ENCODE peak calls at places on chromosomes 4 and X, in seven cellular contexts. J, C, P, S, E, Y and A are unnamed samples.

GRCh38 chrX:67523932-67524331 is 19.9 kb upstream of the AR start:
- DNase-seq in E (no peak), S (no peak), J (no peak), Y (no peak), C (no peak), P (no peak), A (no peak)

GRCh38 chr4:147583876-147584275 is 33.3 kb upstream of the TMEM184C start:
- DNase-seq in E (no peak), P (no peak), S (no peak), C (no peak), Y (no peak), J (no peak), A (no peak)

GRCh38 chr4:188127157-188127874 is 11.9 kb upstream of the TRIML1 start:
- DNase-seq in E (no peak), S (no peak), C (no peak), P (peak), J (no peak), Y (peak), A (no peak)

GRCh38 chr4:40992472-40993298 is 221.7 kb downstream of the APBB2 start:
- DNase-seq in E (no peak), Y (peak), C (no peak), J (no peak), P (no peak), S (no peak), A (no peak)

GRCh38 chr4:98659106-98659592 is 738 bp upstream of the TSPAN5 start:
- DNase-seq in Y (no peak), J (no peak), C (no peak), E (no peak), P (peak), S (no peak), A (no peak)

GRCh38 chr4:153570228-153570973 is 104.2 kb downstream of the TMEM131L start:
- DNase-seq in P (no peak), E (no peak), C (no peak), Y (no peak), S (no peak), J (no peak), A (no peak)

GRCh38 chr4:147843162-147843561 is 111.3 kb downstream of the ARHGAP10 start:
- DNase-seq in P (peak), E (no peak), C (no peak), J (no peak), Y (no peak), S (no peak), A (no peak)

GRCh38 chrX:7586126-7586525 is 256.8 kb upstream of the VCX start:
- DNase-seq in Y (peak), J (no peak), S (no peak), E (no peak), C (no peak), P (no peak), A (no peak)

GRCh38 chr4:122744229-122744628 is 11.7 kb downstream of the BBS12 start:
- DNase-seq in Y (peak), J (no peak), S (no peak), E (no peak), P (no peak), C (no peak), A (no peak)

GRCh38 chr4:6137027-6137746 is 63.2 kb downstream of the JAKMIP1 start:
- DNase-seq in E (no peak), Y (no peak), P (no peak), S (no peak), J (peak), C (no peak), A (no peak)

GRCh38 chr4:170420255-170420693 is 330.5 kb upstream of the AADAT start:
- DNase-seq in E (no peak), J (no peak), S (no peak), P (no peak), Y (peak), C (no peak), A (no peak)

GRCh38 chr4:140152760-140153418 is 1.1 kb downstream of the MAML3 start:
- DNase-seq in C (peak), S (peak), E (peak), Y (peak), J (peak), P (no peak), A (peak)

GRCh38 chr4:87849612-87850011 is 16.8 kb downstream of the MEPE start:
- DNase-seq in S (no peak), Y (no peak), P (no peak), C (no peak), E (no peak), J (no peak), A (no peak)

GRCh38 chrX:115560978-115561604 is at the start of gene PLS3:
- DNase-seq in Y (peak), C (no peak), P (peak), E (peak), J (peak), S (peak), A (peak)

GRCh38 chr4:75922588-75922987 is 18.2 kb downstream of the NAAA start:
- DNase-seq in J (no peak), C (no peak), S (no peak), P (no peak), Y (no peak), E (no peak), A (no peak)

GRCh38 chr4:98687876-98688275 is 29.5 kb upstream of the TSPAN5 start:
- DNase-seq in P (no peak), E (no peak), S (no peak), Y (peak), J (no peak), C (no peak), A (no peak)

GRCh38 chrX:49995795-49996455 is 73.5 kb downstream of the CLCN5 start:
- DNase-seq in S (no peak), P (no peak), C (no peak), E (no peak), J (no peak), Y (no peak), A (no peak)

GRCh38 chrX:19544693-19545305 is 29.5 kb upstream of the MAP3K15 start:
- DNase-seq in P (peak), E (no peak), S (peak), J (no peak), Y (peak), C (peak), A (no peak)

GRCh38 chr4:121824950-121825349 is 1.3 kb upstream of the CCNA2 start:
- DNase-seq in C (no peak), E (no peak), J (no peak), S (no peak), P (no peak), Y (no peak), A (no peak)

GRCh38 chrX:55118574-55118973 is 29.8 kb downstream of the PAGE2 start:
- DNase-seq in P (no peak), Y (no peak), C (no peak), E (no peak), J (no peak), S (no peak), A (no peak)

GRCh38 chrX:123975180-123975579 is 13.7 kb downstream of the STAG2 start:
- DNase-seq in S (no peak), E (no peak), C (no peak), Y (no peak), P (no peak), J (no peak), A (no peak)

GRCh38 chrX:115038406-115038805 is 21.0 kb upstream of the IL13RA2 start:
- DNase-seq in J (no peak), Y (no peak), C (no peak), E (no peak), S (no peak), P (no peak), A (no peak)

GRCh38 chrX:7028246-7028645 is 119.3 kb upstream of the STS start:
- DNase-seq in E (no peak), P (no peak), Y (peak), C (no peak), J (no peak), S (no peak), A (no peak)

GRCh38 chr4:16569790-16570189 is 328.7 kb downstream of the LDB2 start:
- DNase-seq in C (no peak), E (no peak), Y (no peak), P (no peak), J (no peak), S (no peak), A (no peak)

GRCh38 chrX:39396358-39396995 is 595.2 kb downstream of the MID1IP1 start:
- DNase-seq in P (no peak), E (no peak), S (no peak), J (no peak), C (no peak), Y (no peak), A (no peak)

GRCh38 chr4:37324526-37324925 is 80.0 kb downstream of the NWD2 start:
- DNase-seq in P (no peak), C (no peak), J (no peak), S (no peak), E (no peak), Y (no peak), A (no peak)

GRCh38 chr4:89837385-89837995 is 529 bp upstream of the SNCA start:
- DNase-seq in S (no peak), P (peak), J (no peak), E (peak), C (peak), Y (peak), A (no peak)

DNA sequence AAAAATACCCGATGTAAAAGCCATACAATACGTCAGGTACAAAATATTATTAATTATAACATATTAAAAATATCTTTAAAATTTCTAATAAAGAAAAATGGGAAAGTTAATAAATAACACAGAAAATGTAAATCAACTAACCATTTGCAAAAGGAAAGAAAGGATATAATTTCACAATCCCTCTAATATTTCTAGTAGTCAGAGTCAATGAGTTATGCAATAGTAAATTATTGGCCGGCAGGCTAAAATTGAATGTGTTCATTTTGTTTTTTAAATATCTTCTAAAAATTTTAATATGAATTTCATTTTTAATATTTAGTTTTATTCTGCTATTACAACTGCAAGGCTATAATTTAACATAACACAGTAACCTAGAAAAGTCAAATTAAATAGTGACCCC is 155.7 kb downstream of the FBXW7 start:
- DNase-seq in J (no peak), S (no peak), C (no peak), E (no peak), P (no peak), Y (no peak), A (no peak)
- H3K4me3 ChIP-seq in J (no peak), S (no peak), C (no peak), E (no peak), P (no peak), Y (no peak), A (no peak)

GRCh38 chr4:48196758-48197504 is 62.9 kb upstream of the TXK start:
- DNase-seq in C (no peak), J (no peak), P (no peak), S (no peak), Y (no peak), E (no peak), A (no peak)

GRCh38 chr4:48194986-48195773 is 61.1 kb upstream of the TXK start:
- DNase-seq in S (no peak), E (no peak), P (no peak), C (no peak), Y (peak), J (no peak), A (no peak)

GRCh38 chr4:48193921-48194320 is 59.9 kb upstream of the TXK start:
- DNase-seq in Y (no peak), C (no peak), S (no peak), P (no peak), J (no peak), E (no peak), A (no peak)

GRCh38 chr4:48197643-48198237 is 63.7 kb upstream of the TXK start:
- DNase-seq in S (no peak), C (no peak), Y (no peak), E (no peak), P (no peak), J (no peak), A (no peak)

DNA sequence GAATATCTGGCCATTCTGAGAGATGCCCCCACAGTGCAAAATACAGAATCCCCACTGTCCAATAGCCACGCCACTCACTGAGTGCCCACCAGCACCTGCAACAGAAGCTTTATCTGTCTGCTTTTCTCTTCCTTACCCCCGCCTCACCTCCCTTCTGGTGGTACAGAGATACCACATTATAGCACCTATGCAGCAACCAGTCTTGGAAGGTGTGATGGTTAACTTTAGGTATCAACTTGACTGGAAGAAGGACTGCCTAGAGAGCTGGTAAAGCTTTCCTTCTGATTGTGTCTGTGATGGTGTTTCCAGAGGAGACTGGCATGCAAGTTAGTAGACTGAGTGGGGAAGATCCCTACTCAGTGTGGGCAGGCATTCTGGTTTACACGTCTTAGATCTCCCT is 61.8 kb upstream of the TXK start:
- DNase-seq in E (no peak), C (no peak), S (no peak), Y (no peak), J (no peak), P (no peak), A (no peak)
- H3K4me3 ChIP-seq in E (no peak), C (no peak), S (no peak), Y (no peak), J (no peak), P (no peak), A (no peak)

DNA sequence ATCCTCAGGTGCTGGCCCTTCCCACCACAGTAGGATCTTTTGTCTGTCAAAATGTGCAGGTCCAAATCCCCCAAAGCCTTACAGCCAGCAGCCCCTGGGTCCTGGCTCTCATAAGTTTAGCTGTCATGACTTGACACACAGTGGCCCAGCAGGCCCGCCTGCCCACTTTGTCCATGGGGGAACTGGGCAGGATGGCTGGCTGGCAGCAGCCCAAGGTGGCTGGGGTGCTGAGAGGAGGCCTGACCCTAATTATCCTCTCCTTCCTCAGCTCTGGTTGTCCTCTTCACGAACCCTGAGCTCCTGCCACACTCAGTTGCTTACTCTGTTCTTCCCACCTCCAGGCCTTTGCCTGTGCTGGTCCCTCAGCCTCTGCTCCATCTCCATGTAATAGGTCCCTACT is 46.4 kb upstream of the PJA1 start:
- DNase-seq in P (no peak), J (peak), S (no peak), C (no peak), Y (no peak), E (no peak), A (no peak)
- H3K4me3 ChIP-seq in P (no peak), J (no peak), S (no peak), C (no peak), Y (no peak), E (no peak), A (no peak)

DNA sequence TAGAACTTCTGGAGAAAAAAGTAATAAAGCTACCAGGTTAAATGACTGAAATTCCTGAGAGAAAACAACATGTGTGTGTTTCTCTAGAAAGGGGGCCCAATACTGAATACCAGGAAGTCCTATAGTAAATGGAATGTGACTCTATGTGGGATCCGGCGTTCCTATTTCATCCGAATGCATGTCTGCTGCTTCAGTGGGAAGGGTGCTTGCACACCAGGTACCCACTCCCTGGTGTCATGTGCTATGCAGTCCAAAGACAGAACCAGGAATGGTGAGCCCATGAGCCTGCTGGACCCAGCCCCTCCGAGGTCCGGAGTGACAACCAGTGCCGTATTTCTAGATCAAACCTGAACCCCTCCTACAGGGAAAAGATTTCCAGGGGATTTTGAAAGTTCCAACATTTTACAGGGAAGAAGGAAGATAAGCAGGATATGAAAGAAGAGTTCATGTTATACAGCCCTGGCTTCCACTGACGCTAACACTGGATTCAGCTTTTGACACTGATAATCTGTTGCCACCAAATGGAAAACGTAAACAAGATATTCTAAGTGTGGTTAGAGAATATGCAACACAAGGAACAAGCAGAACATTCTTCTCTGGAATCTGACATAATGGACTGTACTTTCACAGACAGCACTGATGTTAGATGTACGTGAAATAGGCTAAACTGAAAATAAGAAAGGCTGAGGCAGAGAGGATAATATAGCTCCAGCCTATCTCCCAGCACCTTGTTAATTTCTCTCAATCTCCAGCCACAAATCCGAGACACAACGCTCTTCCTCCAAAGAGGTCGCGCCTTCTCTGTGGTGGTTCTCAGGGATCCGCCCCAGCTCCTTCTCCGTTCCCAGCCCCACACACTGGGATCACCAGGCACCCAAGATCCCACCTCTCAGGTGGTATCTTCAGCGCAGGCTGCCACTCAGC is 725 bp upstream of the CXCL1 start:
- DNase-seq in J (no peak), Y (no peak), E (no peak), C (no peak), P (peak), S (no peak), A (no peak)
- H3K4me3 ChIP-seq in J (peak), Y (peak), E (peak), C (no peak), P (peak), S (peak), A (peak)

GRCh38 chrX:133984857-133985163 is 584 bp downstream of the GPC3 start:
- DNase-seq in P (no peak), Y (no peak), E (no peak), C (no peak), S (no peak), J (no peak), A (no peak)
- H3K4me3 ChIP-seq in P (no peak), Y (no peak), E (no peak), C (no peak), S (peak), J (no peak), A (peak)

DNA sequence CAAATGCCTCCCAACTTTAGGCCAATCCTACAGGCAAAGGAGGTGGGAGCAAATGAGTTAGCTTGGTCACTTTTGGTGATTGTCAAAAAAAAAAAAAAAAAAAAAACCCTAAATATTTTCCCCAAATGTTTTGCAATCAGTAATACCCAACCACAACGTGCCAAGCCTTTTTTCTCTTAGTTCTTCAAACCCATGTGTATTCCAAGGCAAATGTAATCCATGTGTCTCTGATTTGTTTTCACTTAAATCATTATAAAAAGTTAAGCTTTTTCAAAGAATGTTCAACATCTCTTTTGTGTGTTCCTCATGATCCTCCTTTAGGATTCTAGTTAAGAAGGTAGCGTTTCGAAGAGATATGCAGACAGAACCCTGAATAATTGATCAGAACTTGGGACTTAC is 328.4 kb downstream of the PAPSS1 start:
- DNase-seq in E (no peak), C (no peak), Y (no peak), P (no peak), S (no peak), J (no peak), A (no peak)
- H3K4me3 ChIP-seq in E (no peak), C (no peak), Y (no peak), P (no peak), S (no peak), J (no peak), A (no peak)

GRCh38 chrX:126165721-126166401 is at the start of gene DCAF12L2:
- DNase-seq in P (peak), J (peak), S (no peak), C (no peak), E (peak), Y (no peak), A (peak)
- H3K4me3 ChIP-seq in P (peak), J (peak), S (peak), C (no peak), E (no peak), Y (no peak), A (no peak)

DNA sequence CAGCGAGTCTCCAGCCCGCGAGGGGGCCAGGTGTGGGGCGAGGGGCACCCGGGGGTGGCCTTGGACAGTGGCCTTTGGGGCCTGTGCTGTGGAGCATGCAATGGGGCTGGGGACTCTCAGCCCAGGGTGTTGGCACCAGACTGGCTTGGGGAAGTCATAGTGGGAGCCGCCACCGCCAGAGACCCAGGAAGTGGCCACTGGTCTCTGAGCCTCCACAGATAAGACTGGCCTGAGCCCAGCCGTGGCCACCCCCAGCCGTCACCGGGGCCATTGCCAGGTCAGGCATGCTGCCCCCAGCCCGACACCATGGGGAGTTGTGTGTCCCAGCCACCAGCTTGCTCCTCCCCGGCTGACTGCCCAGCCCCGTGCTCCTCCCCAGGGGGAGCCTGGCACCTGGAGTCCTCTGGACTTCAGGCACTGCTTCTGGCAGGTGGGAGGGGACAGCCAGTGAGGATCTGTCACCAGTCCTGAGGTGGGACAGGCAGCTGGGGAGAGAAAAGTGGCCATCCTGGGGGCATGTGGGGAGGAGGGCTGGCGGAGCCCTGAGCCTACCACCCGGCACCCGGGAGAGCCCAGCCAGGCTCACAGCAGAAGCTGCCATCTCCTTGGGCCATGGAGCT is 32.5 kb downstream of the TACC3 start:
- DNase-seq in S (no peak), Y (no peak), P (no peak), J (no peak), E (no peak), C (no peak), A (no peak)
- H3K4me3 ChIP-seq in S (no peak), Y (no peak), P (no peak), J (no peak), E (no peak), C (no peak), A (no peak)